ENCODE peak calls at places on chromosome 4, in four cellular contexts. One of them, this sample, is unnamed.

GRCh38 chr4:102734591-102735385 is 26.0 kb downstream of the MANBA start:
- DNase-seq in immature natural killer cell: peak
- DNase-seq in glutamatergic neuron: no peak
- DNase-seq in stimulated activated CD4-positive, alpha-beta T cell treated with anti-CD3 and anti-CD28 coated beads, Interleukin-1b, Interleukin-23, amount 100 ng/mL, for 48 hours: no peak
- DNase-seq in this sample: no peak

GRCh38 chr4:108774809-108775530 is 12.1 kb upstream of the ETNPPL start:
- DNase-seq in immature natural killer cell: no peak
- DNase-seq in glutamatergic neuron: no peak
- DNase-seq in stimulated activated CD4-positive, alpha-beta T cell treated with anti-CD3 and anti-CD28 coated beads, Interleukin-1b, Interleukin-23, amount 100 ng/mL, for 48 hours: no peak
- DNase-seq in this sample: no peak

GRCh38 chr4:80362578-80363181 is 27.1 kb downstream of the CFAP299 start:
- DNase-seq in immature natural killer cell: peak
- DNase-seq in glutamatergic neuron: peak
- DNase-seq in stimulated activated CD4-positive, alpha-beta T cell treated with anti-CD3 and anti-CD28 coated beads, Interleukin-1b, Interleukin-23, amount 100 ng/mL, for 48 hours: peak
- DNase-seq in this sample: peak

GRCh38 chr4:147594107-147594506 is 23.1 kb upstream of the TMEM184C start:
- DNase-seq in immature natural killer cell: no peak
- DNase-seq in glutamatergic neuron: no peak
- DNase-seq in stimulated activated CD4-positive, alpha-beta T cell treated with anti-CD3 and anti-CD28 coated beads, Interleukin-1b, Interleukin-23, amount 100 ng/mL, for 48 hours: no peak
- DNase-seq in this sample: no peak

GRCh38 chr4:114780205-114780604 is 181.6 kb downstream of the UGT8 start:
- DNase-seq in immature natural killer cell: no peak
- DNase-seq in glutamatergic neuron: no peak
- DNase-seq in stimulated activated CD4-positive, alpha-beta T cell treated with anti-CD3 and anti-CD28 coated beads, Interleukin-1b, Interleukin-23, amount 100 ng/mL, for 48 hours: no peak
- DNase-seq in this sample: peak

GRCh38 chr4:159267940-159268327 is 165.1 kb downstream of the RAPGEF2 start:
- DNase-seq in immature natural killer cell: no peak
- DNase-seq in glutamatergic neuron: no peak
- DNase-seq in stimulated activated CD4-positive, alpha-beta T cell treated with anti-CD3 and anti-CD28 coated beads, Interleukin-1b, Interleukin-23, amount 100 ng/mL, for 48 hours: no peak
- DNase-seq in this sample: no peak

GRCh38 chr4:150769235-150769634 is 187.3 kb downstream of the MAB21L2 start:
- DNase-seq in immature natural killer cell: no peak
- DNase-seq in glutamatergic neuron: no peak
- DNase-seq in stimulated activated CD4-positive, alpha-beta T cell treated with anti-CD3 and anti-CD28 coated beads, Interleukin-1b, Interleukin-23, amount 100 ng/mL, for 48 hours: no peak
- DNase-seq in this sample: no peak

GRCh38 chr4:1384675-1385372 is 21.4 kb downstream of the NKX1-1 start:
- DNase-seq in immature natural killer cell: no peak
- DNase-seq in glutamatergic neuron: peak
- DNase-seq in stimulated activated CD4-positive, alpha-beta T cell treated with anti-CD3 and anti-CD28 coated beads, Interleukin-1b, Interleukin-23, amount 100 ng/mL, for 48 hours: no peak
- DNase-seq in this sample: no peak

GRCh38 chr4:138650917-138651564 is 364.5 kb upstream of the NOCT start:
- DNase-seq in immature natural killer cell: no peak
- DNase-seq in glutamatergic neuron: no peak
- DNase-seq in stimulated activated CD4-positive, alpha-beta T cell treated with anti-CD3 and anti-CD28 coated beads, Interleukin-1b, Interleukin-23, amount 100 ng/mL, for 48 hours: no peak
- DNase-seq in this sample: no peak

GRCh38 chr4:150072906-150073714 is 5.1 kb upstream of the DCLK2 start:
- DNase-seq in immature natural killer cell: no peak
- DNase-seq in glutamatergic neuron: no peak
- DNase-seq in stimulated activated CD4-positive, alpha-beta T cell treated with anti-CD3 and anti-CD28 coated beads, Interleukin-1b, Interleukin-23, amount 100 ng/mL, for 48 hours: no peak
- DNase-seq in this sample: no peak

GRCh38 chr4:8280876-8281440 is 11.4 kb downstream of the HTRA3 start:
- DNase-seq in immature natural killer cell: no peak
- DNase-seq in glutamatergic neuron: peak
- DNase-seq in stimulated activated CD4-positive, alpha-beta T cell treated with anti-CD3 and anti-CD28 coated beads, Interleukin-1b, Interleukin-23, amount 100 ng/mL, for 48 hours: no peak
- DNase-seq in this sample: no peak

GRCh38 chr4:90039122-90039521 is 88.1 kb upstream of the CCSER1 start:
- DNase-seq in immature natural killer cell: no peak
- DNase-seq in glutamatergic neuron: no peak
- DNase-seq in stimulated activated CD4-positive, alpha-beta T cell treated with anti-CD3 and anti-CD28 coated beads, Interleukin-1b, Interleukin-23, amount 100 ng/mL, for 48 hours: no peak
- DNase-seq in this sample: no peak

GRCh38 chr4:6819295-6819694 is 36.8 kb downstream of the KIAA0232 start:
- DNase-seq in immature natural killer cell: no peak
- DNase-seq in glutamatergic neuron: no peak
- DNase-seq in stimulated activated CD4-positive, alpha-beta T cell treated with anti-CD3 and anti-CD28 coated beads, Interleukin-1b, Interleukin-23, amount 100 ng/mL, for 48 hours: no peak
- DNase-seq in this sample: no peak

GRCh38 chr4:176883681-176884418 is 91.1 kb upstream of the VEGFC start:
- DNase-seq in immature natural killer cell: no peak
- DNase-seq in glutamatergic neuron: no peak
- DNase-seq in stimulated activated CD4-positive, alpha-beta T cell treated with anti-CD3 and anti-CD28 coated beads, Interleukin-1b, Interleukin-23, amount 100 ng/mL, for 48 hours: no peak
- DNase-seq in this sample: no peak

GRCh38 chr4:156672924-156673323 is 298.7 kb downstream of the PDGFC start:
- DNase-seq in immature natural killer cell: no peak
- DNase-seq in glutamatergic neuron: no peak
- DNase-seq in stimulated activated CD4-positive, alpha-beta T cell treated with anti-CD3 and anti-CD28 coated beads, Interleukin-1b, Interleukin-23, amount 100 ng/mL, for 48 hours: no peak
- DNase-seq in this sample: no peak

GRCh38 chr4:85787133-85787532 is 312.2 kb downstream of the ARHGAP24 start:
- DNase-seq in immature natural killer cell: no peak
- DNase-seq in glutamatergic neuron: no peak
- DNase-seq in stimulated activated CD4-positive, alpha-beta T cell treated with anti-CD3 and anti-CD28 coated beads, Interleukin-1b, Interleukin-23, amount 100 ng/mL, for 48 hours: no peak
- DNase-seq in this sample: no peak